ENCODE peak calls at places on chromosomes 4 and X, in ten cellular contexts. V is K562; O is mammary epithelial cell; X is GM13977; W is activated CD4-positive, CD25-positive, alpha-beta regulatory T cell treated with anti-CD3 and anti-CD28 coated beads, Interleukin-2, amount 50 U/mL, for 72 hours; S is germinal center; Y is CD8-positive, alpha-beta T cell; L is HFFc6; I is H9; T is mesenchymal stem cell. A is an unnamed sample.

GRCh38 chr4:171956678-171957077 is 143.5 kb downstream of the GALNTL6 start:
- DNase-seq in V (no peak), O (no peak), X (no peak), W (no peak), S (no peak), Y (no peak), L (no peak), I (no peak), T (no peak), A (no peak)

GRCh38 chr4:102586002-102586643 is 85.0 kb downstream of the NFKB1 start:
- DNase-seq in V (no peak), O (peak), X (no peak), W (no peak), S (no peak), Y (no peak), L (no peak), I (no peak), T (no peak), A (no peak)

GRCh38 chrX:397575-397974 is 10.9 kb upstream of the PPP2R3B start:
- DNase-seq in V (no peak), O (no peak), X (no peak), W (no peak), S (no peak), Y (no peak), L (peak), I (peak), T (peak), A (no peak)

GRCh38 chr4:78568640-78569261 is 17.2 kb downstream of the ANXA3 start:
- DNase-seq in V (no peak), O (no peak), X (no peak), W (no peak), S (no peak), Y (no peak), L (no peak), I (no peak), T (no peak), A (no peak)

GRCh38 chrX:140733766-140734342 is 24.3 kb downstream of the LINC00632 start:
- DNase-seq in V (peak), O (peak), X (peak), W (no peak), S (peak), Y (no peak), L (peak), I (no peak), T (peak), A (peak)

GRCh38 chrX:68443155-68443868 is 10.0 kb upstream of the OPHN1 start:
- DNase-seq in V (no peak), O (peak), X (no peak), W (no peak), S (no peak), Y (no peak), L (peak), I (no peak), T (peak), A (no peak)

GRCh38 chr4:71978192-71978845 is 53.5 kb upstream of the NPFFR2 start:
- DNase-seq in V (no peak), O (no peak), X (no peak), W (no peak), S (no peak), Y (no peak), L (no peak), I (no peak), T (no peak), A (no peak)

GRCh38 chr4:152168960-152169616 is 366.8 kb downstream of the FBXW7 start:
- DNase-seq in V (no peak), O (no peak), X (no peak), W (no peak), S (no peak), Y (no peak), L (no peak), I (no peak), T (no peak), A (no peak)

GRCh38 chrX:116379854-116380253 is 56.6 kb upstream of the SLC6A14 start:
- DNase-seq in V (no peak), O (peak), X (no peak), W (no peak), S (no peak), Y (no peak), L (no peak), I (no peak), T (no peak), A (no peak)

GRCh38 chr4:112082954-112083586 is 62.2 kb upstream of the FAM241A start:
- DNase-seq in V (no peak), O (peak), X (no peak), W (no peak), S (no peak), Y (no peak), L (peak), I (no peak), T (peak), A (no peak)